ENCODE peak calls at places on chromosomes 5 and 9, in four cellular contexts. E is GM13977, D is transverse colon, K is tibial artery. R is an unnamed sample.

GRCh38 chr5:159053708-159054107 is 46.0 kb downstream of the EBF1 start:
- DNase-seq in E (no peak), K (no peak), D (no peak), R (no peak)

GRCh38 chr5:149240354-149240998 is 31.2 kb upstream of the AFAP1L1 start:
- DNase-seq in K (no peak), E (peak), D (peak), R (no peak)

GRCh38 chr5:102603670-102604069 is 104.9 kb upstream of the SLCO6A1 start:
- DNase-seq in D (no peak), K (no peak), E (no peak), R (no peak)

GRCh38 chr9:100277166-100277979 is 75.4 kb downstream of the TEX10 start:
- DNase-seq in D (no peak), K (no peak), E (no peak), R (no peak)

GRCh38 chr9:13705913-13706312 is 426.4 kb upstream of the MPDZ start:
- DNase-seq in K (peak), E (no peak), D (no peak), R (no peak)

GRCh38 chr9:34710023-34710422 is at the start of gene CCL21:
- DNase-seq in D (no peak), K (no peak), E (no peak), R (no peak)

GRCh38 chr9:120510816-120511215 is 69.2 kb downstream of the CDK5RAP2 start:
- DNase-seq in D (no peak), K (no peak), E (no peak), R (no peak)

GRCh38 chr9:91489391-91489899 is 65.8 kb upstream of the NFIL3 start:
- DNase-seq in K (no peak), D (no peak), E (no peak), R (no peak)

GRCh38 chr5:139863361-139863760 is 67.8 kb downstream of the PSD2 start:
- DNase-seq in E (no peak), K (peak), D (peak), R (no peak)

GRCh38 chr5:107635276-107635675 is 35.5 kb downstream of the EFNA5 start:
- DNase-seq in E (no peak), K (no peak), D (no peak), R (no peak)

GRCh38 chr9:4892501-4893194 is 92.4 kb upstream of the JAK2 start:
- DNase-seq in E (no peak), K (no peak), D (no peak), R (no peak)

GRCh38 chr5:153445875-153446567 is 44.4 kb upstream of the GRIA1 start:
- DNase-seq in D (no peak), K (peak), E (no peak), R (no peak)

GRCh38 chr5:129996896-129997295 is 92.6 kb downstream of the CHSY3 start:
- DNase-seq in D (no peak), E (no peak), K (no peak), R (no peak)

GRCh38 chr5:141914154-141914743 is 9.4 kb upstream of the DELE1 start:
- DNase-seq in E (peak), D (peak), K (peak), R (peak)

GRCh38 chr5:157049605-157050004 is 9.3 kb downstream of the HAVCR1 start:
- DNase-seq in K (no peak), D (no peak), E (no peak), R (no peak)

GRCh38 chr9:107693620-107694326 is 204.2 kb upstream of the KLF4 start:
- DNase-seq in K (no peak), D (no peak), E (no peak), R (no peak)

GRCh38 chr9:89753472-89754055 is 148.8 kb downstream of the GADD45G start:
- DNase-seq in K (no peak), E (peak), D (no peak), R (peak)

GRCh38 chr5:59351076-59351794 is 542.3 kb downstream of the PDE4D start:
- DNase-seq in E (no peak), K (no peak), D (no peak), R (no peak)

GRCh38 chr9:99023831-99024230 is 80.1 kb downstream of the COL15A1 start:
- DNase-seq in D (no peak), K (peak), E (no peak), R (no peak)

GRCh38 chr9:76691761-76692313 is 72.4 kb upstream of the PCA3 start:
- DNase-seq in E (no peak), K (no peak), D (peak), R (no peak)

GRCh38 chr9:98591696-98592095 is 117.0 kb downstream of the GABBR2 start:
- DNase-seq in D (no peak), E (no peak), K (no peak), R (no peak)

GRCh38 chr5:143573568-143574170 is 170.2 kb upstream of the NR3C1 start:
- DNase-seq in E (no peak), D (no peak), K (no peak), R (no peak)

GRCh38 chr9:130499804-130500263 is 55.1 kb downstream of the ASS1 start:
- DNase-seq in K (no peak), E (no peak), D (peak), R (no peak)

GRCh38 chr5:34510002-34510401 is 146.1 kb upstream of the RAI14 start:
- DNase-seq in D (no peak), K (no peak), E (no peak), R (no peak)

GRCh38 chr9:79329861-79330260 is 241.9 kb upstream of the TLE4 start:
- DNase-seq in E (no peak), K (no peak), D (no peak), R (no peak)

GRCh38 chr9:29691758-29692407 is 2118.6 kb upstream of the C9orf72 start:
- DNase-seq in K (no peak), E (peak), D (no peak), R (peak)

GRCh38 chr9:88092699-88093359 is 45.4 kb downstream of the SPATA31C2 start:
- DNase-seq in K (no peak), D (no peak), E (no peak), R (no peak)

GRCh38 chr9:135978650-135979461 is 17.7 kb upstream of the UBAC1 start:
- DNase-seq in D (no peak), E (no peak), K (no peak), R (no peak)

GRCh38 chr9:31168161-31168560 is 1216.3 kb upstream of the ACO1 start:
- DNase-seq in E (no peak), K (no peak), D (no peak), R (no peak)

GRCh38 chr5:126864042-126864688 is 87.2 kb downstream of the LMNB1 start:
- DNase-seq in E (no peak), D (no peak), K (no peak), R (no peak)

GRCh38 chr5:66587771-66588170 is 8.4 kb upstream of the MAST4 start:
- DNase-seq in E (no peak), D (no peak), K (no peak), R (no peak)
- TF ChIP-seq CTCF in E (no peak), D (no peak), K (no peak), R (no peak)

GRCh38 chr5:173625686-173626500 is 9.4 kb upstream of the BOD1 start:
- DNase-seq in K (no peak), D (no peak), E (peak), R (peak)
- TF ChIP-seq CTCF in K (no peak), D (no peak), E (peak), R (peak)

GRCh38 chr9:123081824-123082223 is 48.4 kb downstream of the GPR21 start:
- DNase-seq in D (no peak), K (no peak), E (no peak), R (peak)
- TF ChIP-seq CTCF in D (peak), K (peak), E (peak), R (no peak)

DNA sequence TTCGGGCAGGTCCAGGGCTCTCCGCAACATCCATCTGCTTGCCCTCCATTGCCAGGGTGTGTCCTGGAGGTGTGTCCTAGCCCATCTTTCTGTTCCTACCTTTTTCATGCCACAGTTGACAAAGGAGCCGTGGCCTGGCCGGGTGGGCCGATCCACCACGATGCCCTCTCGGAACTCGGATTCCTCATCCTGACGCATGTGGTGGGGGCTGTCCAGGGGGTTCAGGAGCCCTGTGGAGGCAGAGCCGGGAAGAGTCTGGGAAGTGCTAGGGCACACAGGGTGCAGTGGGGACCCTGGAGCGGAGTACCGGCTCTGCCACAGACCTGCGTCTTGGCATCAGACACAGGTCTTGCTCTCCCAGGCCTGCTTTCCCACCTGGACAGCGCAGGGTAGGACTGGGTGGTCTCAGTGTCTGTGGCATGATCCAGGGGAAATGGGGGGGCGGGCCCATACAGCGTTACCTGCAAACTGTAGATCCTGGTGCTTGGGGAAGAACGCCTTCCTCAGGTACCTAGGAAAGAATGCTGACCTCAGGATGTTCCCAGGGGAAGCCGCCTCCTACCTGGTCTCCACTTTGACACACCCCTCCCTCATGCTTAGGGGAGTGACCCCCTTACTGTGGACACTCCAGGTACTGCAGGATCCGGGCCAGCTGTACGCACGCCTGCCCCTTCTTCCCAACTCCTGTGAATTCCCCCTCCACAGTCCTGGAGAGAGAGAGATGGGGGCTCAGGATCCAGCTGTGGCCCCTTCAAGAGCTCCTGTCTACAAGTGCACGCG is 3.5 kb downstream of the SPOUT1 start:
- DNase-seq in D (no peak), E (no peak), K (no peak), R (no peak)
- TF ChIP-seq CTCF in D (no peak), E (no peak), K (no peak), R (no peak)

GRCh38 chr9:32742296-32742695 is 41.0 kb upstream of the TMEM215 start:
- DNase-seq in K (no peak), E (no peak), D (no peak), R (no peak)
- TF ChIP-seq CTCF in K (no peak), E (no peak), D (no peak), R (no peak)

GRCh38 chr5:72355706-72356299 is 35.6 kb downstream of the PTCD2 start:
- DNase-seq in D (peak), K (peak), E (no peak), R (no peak)
- TF ChIP-seq CTCF in D (peak), K (peak), E (peak), R (peak)

GRCh38 chr5:41968153-41968723 is 43.2 kb downstream of the FBXO4 start:
- DNase-seq in K (no peak), D (no peak), E (no peak), R (no peak)
- TF ChIP-seq CTCF in K (no peak), D (no peak), E (no peak), R (no peak)

DNA sequence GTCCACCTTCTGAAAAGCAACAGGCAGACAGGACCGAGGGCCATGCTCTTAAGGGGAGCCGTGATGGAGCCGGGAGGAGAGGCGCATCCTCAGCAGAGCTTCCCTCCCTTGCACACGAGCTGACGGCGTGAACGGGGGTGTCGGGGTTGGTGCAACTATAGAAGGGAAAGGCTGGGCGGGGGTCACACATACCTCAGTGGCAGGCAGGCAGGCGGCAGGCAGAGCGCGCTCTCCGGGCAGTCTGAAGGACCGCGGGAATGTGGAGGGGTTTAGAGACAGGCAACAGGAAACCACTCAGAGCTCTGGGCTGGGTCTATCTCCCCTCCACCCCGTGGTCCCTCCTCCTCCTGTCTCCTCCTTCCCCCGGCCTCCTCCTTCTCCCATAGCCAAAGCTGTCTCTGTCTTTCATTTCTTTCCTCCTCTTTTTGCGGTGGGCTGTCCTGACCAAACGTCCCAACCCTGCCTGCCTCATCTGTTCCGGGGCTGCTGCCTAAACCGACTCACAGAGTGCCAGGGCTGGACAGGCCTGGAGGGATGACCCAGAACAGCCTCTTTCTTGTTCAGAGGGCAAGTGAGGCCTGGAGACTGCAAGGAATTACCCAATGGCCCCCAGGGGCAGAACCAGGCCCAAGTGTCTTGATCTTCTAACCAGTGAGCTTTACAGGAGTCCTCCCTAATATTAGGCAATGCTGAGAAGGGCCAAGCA is at the start of gene SPARC:
- DNase-seq in E (no peak), D (peak), K (peak), R (peak)
- TF ChIP-seq CTCF in E (no peak), D (no peak), K (peak), R (no peak)

GRCh38 chr5:28807230-28807629 is 1768.8 kb upstream of the CDH9 start:
- DNase-seq in K (no peak), E (no peak), D (no peak), R (no peak)

GRCh38 chr5:28808967-28809810 is 1770.8 kb upstream of the CDH9 start:
- DNase-seq in D (no peak), E (no peak), K (no peak), R (no peak)

GRCh38 chr5:28809811-28810750 is 1771.7 kb upstream of the CDH9 start:
- DNase-seq in K (no peak), D (no peak), E (peak), R (no peak)

DNA sequence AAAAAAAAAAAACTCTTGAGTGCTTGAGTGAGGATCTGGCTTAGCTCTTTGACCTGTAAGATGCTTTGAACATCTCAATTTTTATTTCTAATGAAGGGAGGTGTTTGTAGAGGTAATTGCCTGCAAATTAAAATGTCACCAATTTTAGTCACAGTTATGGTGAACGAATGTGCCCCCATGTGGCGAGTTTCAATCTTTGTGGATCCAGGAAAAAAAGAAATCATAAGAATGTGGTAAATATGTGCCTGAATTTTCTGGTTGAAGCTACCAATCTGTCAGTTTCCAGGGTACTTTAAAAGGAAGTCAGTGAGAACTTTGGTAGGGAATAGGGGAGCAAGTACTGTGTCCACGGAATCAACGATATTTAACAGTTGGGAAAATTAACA is 1772.4 kb upstream of the CDH9 start:
- DNase-seq in D (no peak), K (no peak), E (no peak), R (no peak)
- TF ChIP-seq CTCF in D (no peak), K (no peak), E (no peak), R (no peak)

R was measured in GM20000.